ENCODE peak calls at places on chromosomes 5 and 9, in six cellular contexts. D is Peyer's patch, J is memory B cell, B is esophagus squamous epithelium, U is GM06990, A is astrocyte of the spinal cord. Z is an unnamed sample.

GRCh38 chr9:17752021-17752420 is 173.2 kb downstream of the SH3GL2 start:
- DNase-seq in B (no peak), J (no peak), D (no peak), A (no peak), U (no peak), Z (no peak)

GRCh38 chr5:40717281-40717680 is 37.6 kb downstream of the PTGER4 start:
- DNase-seq in A (peak), D (no peak), B (no peak), J (no peak), U (no peak), Z (no peak)

GRCh38 chr9:95508242-95508967 is 8.4 kb downstream of the PTCH1 start:
- DNase-seq in J (peak), D (no peak), B (no peak), U (no peak), A (no peak), Z (no peak)

GRCh38 chr5:127650649-127651048 is 1.8 kb downstream of the CTXN3 start:
- DNase-seq in D (no peak), A (peak), J (no peak), B (no peak), U (no peak), Z (no peak)

GRCh38 chr5:102911973-102912372 is 156.9 kb downstream of the PAM start:
- DNase-seq in D (no peak), B (no peak), A (peak), J (no peak), U (no peak), Z (no peak)

GRCh38 chr9:87285183-87285582 is 212.5 kb upstream of the DAPK1 start:
- DNase-seq in A (no peak), J (no peak), U (no peak), B (no peak), D (no peak), Z (no peak)

GRCh38 chr5:19608434-19608833 is 379.6 kb downstream of the CDH18 start:
- DNase-seq in B (no peak), D (no peak), J (no peak), A (peak), U (no peak), Z (no peak)

GRCh38 chr9:21890696-21891095 is 88.3 kb downstream of the MTAP start:
- DNase-seq in B (no peak), J (no peak), A (peak), U (no peak), D (no peak), Z (no peak)

GRCh38 chr9:134642385-134643181 is 980 bp downstream of the COL5A1 start:
- DNase-seq in A (peak), B (no peak), J (no peak), D (no peak), U (no peak), Z (peak)

GRCh38 chr5:150485770-150486401 is 22.0 kb upstream of the NDST1 start:
- DNase-seq in U (peak), J (peak), D (peak), B (no peak), A (no peak), Z (no peak)

GRCh38 chr9:29875522-29875921 is 2302.2 kb upstream of the C9orf72 start:
- DNase-seq in J (no peak), U (no peak), A (no peak), D (no peak), B (no peak), Z (no peak)

GRCh38 chr5:65391591-65391990 is 90.1 kb downstream of the ADAMTS6 start:
- DNase-seq in D (no peak), A (no peak), J (no peak), U (no peak), B (no peak), Z (no peak)

GRCh38 chr9:14924821-14925220 is 14.6 kb upstream of the FREM1 start:
- DNase-seq in D (no peak), U (no peak), J (no peak), B (no peak), A (peak), Z (no peak)

GRCh38 chr9:125784286-125785049 is 37.3 kb downstream of the PBX3 start:
- DNase-seq in J (no peak), D (no peak), B (no peak), A (peak), U (no peak), Z (no peak)

GRCh38 chr9:116687762-116688160 is 656 bp downstream of the TRIM32 start:
- DNase-seq in U (no peak), A (no peak), D (no peak), B (no peak), J (no peak), Z (no peak)

GRCh38 chr5:138989720-138990119 is 114.6 kb upstream of the LRRTM2 start:
- DNase-seq in A (peak), B (no peak), U (no peak), D (no peak), J (no peak), Z (no peak)

GRCh38 chr5:11273180-11273882 is 512.3 kb upstream of the DAP start:
- DNase-seq in A (peak), U (no peak), J (no peak), B (no peak), D (no peak), Z (no peak)

GRCh38 chr9:15276328-15276969 is 30.6 kb downstream of the TTC39B start:
- DNase-seq in U (no peak), J (no peak), D (no peak), A (no peak), B (no peak), Z (no peak)

GRCh38 chr5:103259705-103260355 is 1.3 kb downstream of the MACIR start:
- DNase-seq in B (no peak), A (peak), J (no peak), U (no peak), D (peak), Z (peak)

GRCh38 chr9:98367923-98368322 is 112.5 kb upstream of the TBC1D2 start:
- DNase-seq in D (no peak), J (no peak), B (no peak), A (no peak), U (no peak), Z (no peak)

GRCh38 chr5:111229871-111230812 is 6.0 kb downstream of the CAMK4 start:
- DNase-seq in J (no peak), B (no peak), A (no peak), D (no peak), U (no peak), Z (no peak)

GRCh38 chr5:81268797-81269196 is 32.6 kb upstream of the ZCCHC9 start:
- DNase-seq in B (no peak), U (no peak), J (no peak), D (no peak), A (peak), Z (no peak)

GRCh38 chr9:121750715-121751623 is 99.5 kb downstream of the DAB2IP start:
- DNase-seq in A (no peak), J (no peak), D (no peak), U (no peak), B (no peak), Z (no peak)

GRCh38 chr9:2157277-2158105 is 142.3 kb downstream of the SMARCA2 start:
- DNase-seq in J (no peak), B (no peak), U (peak), A (peak), D (peak), Z (peak)

GRCh38 chr5:2991884-2992283 is 240.4 kb upstream of the IRX2 start:
- DNase-seq in B (no peak), D (no peak), A (no peak), J (no peak), U (no peak), Z (no peak)

GRCh38 chr9:92650839-92651621 is 18.9 kb downstream of the IPPK start:
- DNase-seq in A (peak), U (no peak), D (no peak), B (no peak), J (no peak), Z (no peak)

GRCh38 chr5:172533399-172534228 is 79.3 kb upstream of the SH3PXD2B start:
- DNase-seq in J (no peak), B (no peak), A (no peak), D (no peak), U (peak), Z (peak)

GRCh38 chr5:170623576-170624181 is 119.9 kb downstream of the KCNIP1 start:
- DNase-seq in A (peak), B (no peak), J (no peak), U (peak), D (no peak), Z (no peak)

GRCh38 chr5:152864993-152865392 is 459.9 kb upstream of the NMUR2 start:
- DNase-seq in U (no peak), D (no peak), J (no peak), A (no peak), B (no peak), Z (no peak)

GRCh38 chr5:54310433-54311177 is at the start of gene ARL15:
- DNase-seq in B (peak), A (peak), J (peak), D (peak), U (peak), Z (peak)

GRCh38 chr5:65728219-65728618 is 6.2 kb downstream of the NLN start:
- DNase-seq in D (no peak), A (no peak), J (no peak), U (no peak), B (no peak), Z (no peak)

GRCh38 chr5:91983869-91984268 is 600.8 kb upstream of the ARRDC3 start:
- DNase-seq in D (no peak), J (no peak), U (no peak), A (peak), B (no peak), Z (no peak)

GRCh38 chr9:98916660-98917059 is 27.0 kb upstream of the COL15A1 start:
- DNase-seq in A (peak), U (no peak), J (no peak), D (no peak), B (no peak), Z (peak)